ENCODE peak calls at places on chromosomes 7 and 10, in nine cellular contexts. One of them, this sample, is unnamed. For H3K36me3 and H3K79me2, the result is how much of the 10 kb centered on the place peaks cover.

GRCh38 chr7:128131701-128132100 is 100.5 kb upstream of the LRRC4 start:
- DNase-seq in GM12878: no peak
- DNase-seq in neural progenitor cell: no peak
- DNase-seq in GM23338: no peak
- DNase-seq in GM23248: no peak
- DNase-seq in hepatocyte: no peak
- DNase-seq in K562: no peak
- DNase-seq in mammary epithelial cell: no peak
- DNase-seq in HCT116: no peak
- DNase-seq in this sample: no peak

GRCh38 chr10:52229271-52229931 is 84.7 kb upstream of the DKK1 start:
- DNase-seq in HCT116: no peak
- DNase-seq in mammary epithelial cell: peak
- DNase-seq in K562: no peak
- DNase-seq in neural progenitor cell: no peak
- DNase-seq in GM12878: no peak
- DNase-seq in GM23248: peak
- DNase-seq in GM23338: no peak
- DNase-seq in hepatocyte: no peak
- DNase-seq in this sample: no peak

GRCh38 chr7:43248961-43249807 is 136.7 kb downstream of the HECW1 start:
- DNase-seq in K562: peak
- DNase-seq in neural progenitor cell: no peak
- DNase-seq in GM23248: peak
- DNase-seq in hepatocyte: no peak
- DNase-seq in HCT116: peak
- DNase-seq in GM12878: no peak
- DNase-seq in mammary epithelial cell: no peak
- DNase-seq in GM23338: no peak
- DNase-seq in this sample: no peak

GRCh38 chr7:86913709-86914108 is 145.7 kb downstream of the ELAPOR2 start:
- DNase-seq in HCT116: no peak
- DNase-seq in neural progenitor cell: no peak
- DNase-seq in GM23338: no peak
- DNase-seq in GM12878: no peak
- DNase-seq in K562: no peak
- DNase-seq in mammary epithelial cell: no peak
- DNase-seq in GM23248: peak
- DNase-seq in hepatocyte: no peak
- DNase-seq in this sample: no peak

GRCh38 chr7:80463272-80463920 is 48.5 kb downstream of the GNAT3 start:
- DNase-seq in GM23338: no peak
- DNase-seq in GM12878: no peak
- DNase-seq in mammary epithelial cell: no peak
- DNase-seq in HCT116: no peak
- DNase-seq in neural progenitor cell: no peak
- DNase-seq in K562: no peak
- DNase-seq in GM23248: no peak
- DNase-seq in hepatocyte: no peak
- DNase-seq in this sample: no peak

GRCh38 chr10:42637648-42638052 is 720 bp downstream of the ZNF33B start:
- DNase-seq in K562: no peak
- DNase-seq in mammary epithelial cell: no peak
- DNase-seq in GM12878: no peak
- DNase-seq in GM23338: no peak
- DNase-seq in neural progenitor cell: no peak
- DNase-seq in hepatocyte: no peak
- DNase-seq in GM23248: no peak
- DNase-seq in HCT116: no peak
- DNase-seq in this sample: no peak

GRCh38 chr7:39357648-39358047 is 208.6 kb upstream of the YAE1 start:
- DNase-seq in GM12878: no peak
- DNase-seq in GM23338: peak
- DNase-seq in mammary epithelial cell: no peak
- DNase-seq in K562: peak
- DNase-seq in GM23248: no peak
- DNase-seq in HCT116: peak
- DNase-seq in neural progenitor cell: peak
- DNase-seq in hepatocyte: no peak
- DNase-seq in this sample: peak

GRCh38 chr7:18305866-18306265 is 189.7 kb upstream of the HDAC9 start:
- DNase-seq in mammary epithelial cell: no peak
- DNase-seq in GM12878: no peak
- DNase-seq in hepatocyte: no peak
- DNase-seq in K562: no peak
- DNase-seq in neural progenitor cell: no peak
- DNase-seq in HCT116: no peak
- DNase-seq in GM23338: no peak
- DNase-seq in GM23248: no peak
- DNase-seq in this sample: no peak

GRCh38 chr7:40986351-40986873 is 716.5 kb downstream of the INHBA start:
- DNase-seq in hepatocyte: peak
- DNase-seq in GM23338: no peak
- DNase-seq in GM12878: no peak
- DNase-seq in K562: no peak
- DNase-seq in HCT116: no peak
- DNase-seq in GM23248: peak
- DNase-seq in mammary epithelial cell: peak
- DNase-seq in neural progenitor cell: no peak
- DNase-seq in this sample: no peak

GRCh38 chr10:132803595-132804210 is 17.8 kb upstream of the NKX6-2 start:
- DNase-seq in GM12878: no peak
- DNase-seq in GM23338: no peak
- DNase-seq in HCT116: no peak
- DNase-seq in mammary epithelial cell: no peak
- DNase-seq in GM23248: no peak
- DNase-seq in K562: no peak
- DNase-seq in neural progenitor cell: no peak
- DNase-seq in hepatocyte: no peak
- DNase-seq in this sample: no peak

GRCh38 chr10:48523820-48524758 is 80.8 kb downstream of the ARHGAP22 start:
- DNase-seq in HCT116: no peak
- DNase-seq in mammary epithelial cell: no peak
- DNase-seq in GM12878: no peak
- DNase-seq in GM23338: peak
- DNase-seq in hepatocyte: peak
- DNase-seq in GM23248: peak
- DNase-seq in K562: peak
- DNase-seq in neural progenitor cell: peak
- DNase-seq in this sample: no peak

DNA sequence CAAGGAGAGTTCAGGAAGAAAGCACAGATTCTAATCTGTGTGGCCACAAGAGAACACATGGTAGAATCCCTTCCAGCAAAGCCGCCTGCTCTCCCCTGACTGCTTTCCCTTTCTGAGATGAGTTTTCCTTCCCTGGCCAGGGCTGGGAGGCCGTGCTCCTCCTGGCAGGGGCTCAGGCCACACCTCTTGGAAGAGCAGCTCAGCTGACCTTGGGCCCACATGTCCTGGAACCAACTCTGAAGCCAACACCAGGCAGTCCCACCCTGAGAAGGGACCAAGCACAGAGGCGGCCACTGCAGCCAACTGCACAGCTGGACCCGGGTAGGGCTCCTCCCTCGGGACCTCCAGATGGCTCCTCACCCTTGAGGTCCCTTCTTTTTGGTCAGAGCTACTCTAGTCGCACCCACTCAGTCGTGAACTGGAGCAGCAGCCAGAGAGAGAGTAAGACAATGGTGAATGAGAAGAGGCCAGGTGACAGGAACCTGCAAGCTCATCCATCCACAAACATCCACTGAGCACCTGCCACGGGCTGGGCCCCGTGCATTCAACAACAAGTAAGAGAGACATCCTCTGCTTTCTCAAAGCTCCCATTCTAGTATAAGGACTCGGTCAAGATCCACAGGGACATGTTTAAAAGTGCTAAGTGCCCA is 40.3 kb downstream of the FAM53B start:
- DNase-seq in K562: no peak
- DNase-seq in HCT116: no peak
- DNase-seq in GM12878: no peak
- DNase-seq in mammary epithelial cell: no peak
- DNase-seq in hepatocyte: no peak
- DNase-seq in GM23248: no peak
- DNase-seq in neural progenitor cell: no peak
- DNase-seq in GM23338: no peak
- DNase-seq in this sample: no peak
- H3K27ac ChIP-seq in K562: no peak
- H3K27ac ChIP-seq in HCT116: no peak
- H3K27ac ChIP-seq in GM12878: no peak
- H3K27ac ChIP-seq in mammary epithelial cell: no peak
- H3K27ac ChIP-seq in hepatocyte: no peak
- H3K27ac ChIP-seq in GM23248: no peak
- H3K27ac ChIP-seq in neural progenitor cell: no peak
- H3K27ac ChIP-seq in GM23338: no peak
- H3K27ac ChIP-seq in this sample: no peak

GRCh38 chr10:811379-811778 is 120.1 kb downstream of the LARP4B start:
- DNase-seq in mammary epithelial cell: no peak
- DNase-seq in GM23338: no peak
- DNase-seq in GM23248: no peak
- DNase-seq in neural progenitor cell: no peak
- DNase-seq in GM12878: no peak
- DNase-seq in HCT116: no peak
- DNase-seq in hepatocyte: no peak
- DNase-seq in K562: no peak
- DNase-seq in this sample: no peak

GRCh38 chr10:809671-810350 is 120.3 kb upstream of the DIP2C start:
- DNase-seq in HCT116: no peak
- DNase-seq in hepatocyte: no peak
- DNase-seq in K562: no peak
- DNase-seq in GM23338: no peak
- DNase-seq in neural progenitor cell: no peak
- DNase-seq in mammary epithelial cell: no peak
- DNase-seq in GM12878: no peak
- DNase-seq in GM23248: no peak
- DNase-seq in this sample: no peak

GRCh38 chr10:812787-813186 is 118.7 kb downstream of the LARP4B start:
- DNase-seq in mammary epithelial cell: no peak
- DNase-seq in HCT116: no peak
- DNase-seq in GM23338: no peak
- DNase-seq in GM23248: no peak
- DNase-seq in GM12878: no peak
- DNase-seq in K562: no peak
- DNase-seq in neural progenitor cell: no peak
- DNase-seq in hepatocyte: no peak
- DNase-seq in this sample: no peak

GRCh38 chr10:811781-812180 is 119.7 kb downstream of the LARP4B start:
- DNase-seq in GM23338: no peak
- DNase-seq in HCT116: no peak
- DNase-seq in GM12878: no peak
- DNase-seq in hepatocyte: no peak
- DNase-seq in GM23248: no peak
- DNase-seq in K562: no peak
- DNase-seq in neural progenitor cell: no peak
- DNase-seq in mammary epithelial cell: no peak
- DNase-seq in this sample: no peak

GRCh38 chr10:810351-810846 is 120.9 kb upstream of the DIP2C start:
- DNase-seq in neural progenitor cell: peak
- DNase-seq in HCT116: no peak
- DNase-seq in GM23248: no peak
- DNase-seq in GM23338: peak
- DNase-seq in hepatocyte: peak
- DNase-seq in GM12878: no peak
- DNase-seq in mammary epithelial cell: no peak
- DNase-seq in K562: no peak
- DNase-seq in this sample: no peak
- H3K36me3 ChIP-seq in neural progenitor cell: under half
- H3K36me3 ChIP-seq in HCT116: under half
- H3K36me3 ChIP-seq in GM23248: under half
- H3K36me3 ChIP-seq in GM23338: under half
- H3K36me3 ChIP-seq in hepatocyte: under half
- H3K36me3 ChIP-seq in GM12878: under half
- H3K36me3 ChIP-seq in mammary epithelial cell: under half
- H3K36me3 ChIP-seq in K562: half or more
- H3K36me3 ChIP-seq in this sample: half or more

DNA sequence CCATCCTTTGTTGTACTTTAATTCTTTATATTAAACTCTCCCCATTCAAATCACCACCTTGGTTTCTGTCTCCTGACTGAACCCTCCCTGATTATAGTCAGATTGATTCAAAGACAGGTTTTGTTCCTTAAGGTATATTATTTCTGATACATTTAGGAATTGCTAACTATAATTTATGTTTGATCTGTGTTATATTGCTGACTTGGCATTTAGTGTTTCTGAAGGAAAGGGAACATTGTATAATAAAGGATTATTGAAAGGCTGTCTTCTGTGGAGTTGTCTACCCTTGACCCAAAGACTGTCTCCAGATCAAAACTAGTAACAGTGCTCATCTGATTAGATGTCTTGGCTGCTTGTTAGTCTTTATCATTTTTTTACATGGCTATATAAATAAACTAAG is 10.3 kb downstream of the CDK1 start:
- DNase-seq in mammary epithelial cell: no peak
- DNase-seq in GM23248: no peak
- DNase-seq in HCT116: no peak
- DNase-seq in neural progenitor cell: no peak
- DNase-seq in GM12878: no peak
- DNase-seq in K562: no peak
- DNase-seq in hepatocyte: no peak
- DNase-seq in GM23338: no peak
- DNase-seq in this sample: no peak
- H3K79me2 ChIP-seq in mammary epithelial cell: half or more
- H3K79me2 ChIP-seq in GM23248: half or more
- H3K79me2 ChIP-seq in HCT116: half or more
- H3K79me2 ChIP-seq in neural progenitor cell: half or more
- H3K79me2 ChIP-seq in GM12878: half or more
- H3K79me2 ChIP-seq in K562: half or more
- H3K79me2 ChIP-seq in hepatocyte: under half
- H3K79me2 ChIP-seq in GM23338: half or more
- H3K79me2 ChIP-seq in this sample: half or more

GRCh38 chr10:77889277-77889903 is 37.2 kb downstream of the DLG5 start:
- DNase-seq in mammary epithelial cell: peak
- DNase-seq in HCT116: peak
- DNase-seq in neural progenitor cell: peak
- DNase-seq in hepatocyte: peak
- DNase-seq in GM23248: no peak
- DNase-seq in K562: peak
- DNase-seq in GM12878: no peak
- DNase-seq in GM23338: peak
- DNase-seq in this sample: no peak
- H3K27ac ChIP-seq in mammary epithelial cell: peak
- H3K27ac ChIP-seq in HCT116: peak
- H3K27ac ChIP-seq in neural progenitor cell: no peak
- H3K27ac ChIP-seq in hepatocyte: peak
- H3K27ac ChIP-seq in GM23248: no peak
- H3K27ac ChIP-seq in K562: no peak
- H3K27ac ChIP-seq in GM12878: no peak
- H3K27ac ChIP-seq in GM23338: peak
- H3K27ac ChIP-seq in this sample: no peak

This sample was measured in Karpas-422.